ENCODE peak calls at places on chromosomes 12 and 14, in nine cellular contexts. One of them, this sample, is unnamed.

GRCh38 chr12:20030847-20031246 is 337.5 kb upstream of the PDE3A start:
- DNase-seq in AG09309: no peak
- DNase-seq in MV-4-11: no peak
- DNase-seq in HS-27A: no peak
- DNase-seq in NCI-H69: no peak
- DNase-seq in cardiac fibroblast: no peak
- DNase-seq in GM04503: no peak
- DNase-seq in KG1: no peak
- DNase-seq in NCI-H526: no peak
- DNase-seq in this sample: no peak

GRCh38 chr12:41967668-41968649 is 176.7 kb downstream of the GXYLT1 start:
- DNase-seq in GM04503: no peak
- DNase-seq in KG1: no peak
- DNase-seq in HS-27A: no peak
- DNase-seq in MV-4-11: no peak
- DNase-seq in NCI-H526: no peak
- DNase-seq in cardiac fibroblast: no peak
- DNase-seq in AG09309: no peak
- DNase-seq in NCI-H69: peak
- DNase-seq in this sample: no peak

GRCh38 chr12:112961074-112961473 is 17.2 kb upstream of the OAS2 start:
- DNase-seq in NCI-H69: no peak
- DNase-seq in HS-27A: no peak
- DNase-seq in MV-4-11: no peak
- DNase-seq in AG09309: no peak
- DNase-seq in KG1: no peak
- DNase-seq in cardiac fibroblast: no peak
- DNase-seq in GM04503: no peak
- DNase-seq in NCI-H526: no peak
- DNase-seq in this sample: no peak

GRCh38 chr12:86950043-86950838 is 694.0 kb upstream of the MGAT4C start:
- DNase-seq in MV-4-11: peak
- DNase-seq in AG09309: no peak
- DNase-seq in KG1: no peak
- DNase-seq in cardiac fibroblast: no peak
- DNase-seq in NCI-H526: no peak
- DNase-seq in HS-27A: no peak
- DNase-seq in GM04503: no peak
- DNase-seq in NCI-H69: peak
- DNase-seq in this sample: no peak

GRCh38 chr14:77026930-77027537 is 1.5 kb downstream of the IRF2BPL start:
- DNase-seq in AG09309: no peak
- DNase-seq in NCI-H526: peak
- DNase-seq in NCI-H69: peak
- DNase-seq in cardiac fibroblast: peak
- DNase-seq in MV-4-11: peak
- DNase-seq in HS-27A: no peak
- DNase-seq in KG1: peak
- DNase-seq in GM04503: no peak
- DNase-seq in this sample: peak

GRCh38 chr12:613996-614726 is 49.1 kb downstream of the NINJ2 start:
- DNase-seq in MV-4-11: peak
- DNase-seq in NCI-H526: peak
- DNase-seq in AG09309: no peak
- DNase-seq in cardiac fibroblast: peak
- DNase-seq in KG1: no peak
- DNase-seq in HS-27A: no peak
- DNase-seq in NCI-H69: peak
- DNase-seq in GM04503: no peak
- DNase-seq in this sample: peak

GRCh38 chr12:127295630-127296029 is 971.3 kb upstream of the TMEM132C start:
- DNase-seq in cardiac fibroblast: no peak
- DNase-seq in KG1: no peak
- DNase-seq in HS-27A: no peak
- DNase-seq in GM04503: no peak
- DNase-seq in NCI-H69: no peak
- DNase-seq in MV-4-11: no peak
- DNase-seq in AG09309: no peak
- DNase-seq in NCI-H526: no peak
- DNase-seq in this sample: no peak

GRCh38 chr14:95463173-95463901 is 53.1 kb downstream of the SYNE3 start:
- DNase-seq in AG09309: no peak
- DNase-seq in GM04503: no peak
- DNase-seq in MV-4-11: no peak
- DNase-seq in KG1: no peak
- DNase-seq in cardiac fibroblast: no peak
- DNase-seq in HS-27A: no peak
- DNase-seq in NCI-H526: peak
- DNase-seq in NCI-H69: peak
- DNase-seq in this sample: no peak

GRCh38 chr14:51442513-51443175 is 202.6 kb downstream of the TMX1 start:
- DNase-seq in KG1: no peak
- DNase-seq in MV-4-11: no peak
- DNase-seq in HS-27A: peak
- DNase-seq in NCI-H526: no peak
- DNase-seq in NCI-H69: no peak
- DNase-seq in GM04503: peak
- DNase-seq in cardiac fibroblast: peak
- DNase-seq in AG09309: peak
- DNase-seq in this sample: peak

GRCh38 chr12:94263011-94263786 is 114.8 kb downstream of the PLXNC1 start:
- DNase-seq in cardiac fibroblast: no peak
- DNase-seq in NCI-H526: no peak
- DNase-seq in AG09309: no peak
- DNase-seq in MV-4-11: peak
- DNase-seq in KG1: peak
- DNase-seq in GM04503: no peak
- DNase-seq in NCI-H69: no peak
- DNase-seq in HS-27A: no peak
- DNase-seq in this sample: no peak

GRCh38 chr14:72688990-72689677 is 204.8 kb downstream of the DPF3 start:
- DNase-seq in HS-27A: no peak
- DNase-seq in KG1: no peak
- DNase-seq in NCI-H69: no peak
- DNase-seq in NCI-H526: no peak
- DNase-seq in cardiac fibroblast: no peak
- DNase-seq in MV-4-11: no peak
- DNase-seq in AG09309: no peak
- DNase-seq in GM04503: no peak
- DNase-seq in this sample: no peak

GRCh38 chr14:40280652-40281051 is 848.4 kb upstream of the FBXO33 start:
- DNase-seq in MV-4-11: no peak
- DNase-seq in AG09309: no peak
- DNase-seq in GM04503: no peak
- DNase-seq in KG1: no peak
- DNase-seq in HS-27A: no peak
- DNase-seq in cardiac fibroblast: no peak
- DNase-seq in NCI-H69: no peak
- DNase-seq in NCI-H526: no peak
- DNase-seq in this sample: no peak

GRCh38 chr12:89542912-89543592 is 17.2 kb upstream of the POC1B start:
- DNase-seq in AG09309: peak
- DNase-seq in HS-27A: no peak
- DNase-seq in KG1: peak
- DNase-seq in NCI-H69: peak
- DNase-seq in MV-4-11: peak
- DNase-seq in cardiac fibroblast: peak
- DNase-seq in NCI-H526: peak
- DNase-seq in GM04503: peak
- DNase-seq in this sample: peak

GRCh38 chr12:112185093-112185923 is 59.9 kb downstream of the TRAFD1 start:
- DNase-seq in AG09309: no peak
- DNase-seq in MV-4-11: no peak
- DNase-seq in KG1: no peak
- DNase-seq in NCI-H69: no peak
- DNase-seq in GM04503: no peak
- DNase-seq in cardiac fibroblast: no peak
- DNase-seq in HS-27A: no peak
- DNase-seq in NCI-H526: no peak
- DNase-seq in this sample: no peak

GRCh38 chr14:72924332-72924731 is 1.9 kb upstream of the DCAF4 start:
- DNase-seq in AG09309: no peak
- DNase-seq in HS-27A: no peak
- DNase-seq in KG1: no peak
- DNase-seq in NCI-H69: peak
- DNase-seq in GM04503: no peak
- DNase-seq in MV-4-11: no peak
- DNase-seq in cardiac fibroblast: no peak
- DNase-seq in NCI-H526: no peak
- DNase-seq in this sample: peak

GRCh38 chr12:94245984-94246383 is 97.6 kb downstream of the PLXNC1 start:
- DNase-seq in HS-27A: no peak
- DNase-seq in KG1: no peak
- DNase-seq in GM04503: no peak
- DNase-seq in NCI-H526: no peak
- DNase-seq in cardiac fibroblast: no peak
- DNase-seq in MV-4-11: no peak
- DNase-seq in AG09309: no peak
- DNase-seq in NCI-H69: peak
- DNase-seq in this sample: no peak

GRCh38 chr12:98741229-98741614 is 96.1 kb downstream of the APAF1 start:
- DNase-seq in KG1: no peak
- DNase-seq in cardiac fibroblast: no peak
- DNase-seq in HS-27A: no peak
- DNase-seq in MV-4-11: no peak
- DNase-seq in GM04503: no peak
- DNase-seq in AG09309: no peak
- DNase-seq in NCI-H526: no peak
- DNase-seq in NCI-H69: no peak
- DNase-seq in this sample: no peak

GRCh38 chr14:43503508-43503907 is 1003.6 kb downstream of the FSCB start:
- DNase-seq in KG1: no peak
- DNase-seq in HS-27A: no peak
- DNase-seq in AG09309: no peak
- DNase-seq in cardiac fibroblast: no peak
- DNase-seq in NCI-H526: peak
- DNase-seq in GM04503: no peak
- DNase-seq in MV-4-11: no peak
- DNase-seq in NCI-H69: peak
- DNase-seq in this sample: no peak

GRCh38 chr12:52213541-52214420 is 19.3 kb upstream of the KRT7 start:
- DNase-seq in AG09309: no peak
- DNase-seq in NCI-H69: peak
- DNase-seq in cardiac fibroblast: peak
- DNase-seq in KG1: peak
- DNase-seq in GM04503: no peak
- DNase-seq in NCI-H526: peak
- DNase-seq in HS-27A: no peak
- DNase-seq in MV-4-11: peak
- DNase-seq in this sample: peak

GRCh38 chr14:103151270-103151933 is 28.1 kb downstream of the TNFAIP2 start:
- DNase-seq in GM04503: no peak
- DNase-seq in AG09309: no peak
- DNase-seq in KG1: no peak
- DNase-seq in HS-27A: no peak
- DNase-seq in NCI-H69: no peak
- DNase-seq in NCI-H526: no peak
- DNase-seq in cardiac fibroblast: peak
- DNase-seq in MV-4-11: no peak
- DNase-seq in this sample: peak

GRCh38 chr12:1650954-1651353 is 21.9 kb downstream of the WNT5B start:
- DNase-seq in KG1: no peak
- DNase-seq in HS-27A: no peak
- DNase-seq in NCI-H69: no peak
- DNase-seq in MV-4-11: no peak
- DNase-seq in AG09309: no peak
- DNase-seq in GM04503: no peak
- DNase-seq in cardiac fibroblast: no peak
- DNase-seq in NCI-H526: no peak
- DNase-seq in this sample: no peak

GRCh38 chr12:50537538-50537919 is 32.7 kb downstream of the DIP2B start:
- DNase-seq in MV-4-11: no peak
- DNase-seq in KG1: no peak
- DNase-seq in NCI-H526: peak
- DNase-seq in cardiac fibroblast: peak
- DNase-seq in AG09309: no peak
- DNase-seq in HS-27A: no peak
- DNase-seq in GM04503: no peak
- DNase-seq in NCI-H69: no peak
- DNase-seq in this sample: peak

This sample was measured in RPMI7951.